ENCODE peak calls at places on chromosomes 7 and 10, in four cellular contexts. I is neuronal stem cell, N is mesendoderm, H is IMR-90. Z is an unnamed sample.

GRCh38 chr7:4849390-4849789 is 12.4 kb downstream of the PAPOLB start:
- DNase-seq in I (no peak), N (peak; percentile 54), H (peak; percentile 26), Z (peak; percentile 99)

GRCh38 chr10:89793649-89794254 is 92.4 kb downstream of the KIF20B start:
- DNase-seq in N (peak; percentile 78), I (peak; percentile 65), H (peak; percentile 74), Z (peak; percentile 88)

GRCh38 chr10:3516626-3517255 is 268.3 kb downstream of the KLF6 start:
- DNase-seq in N (no peak), H (no peak), I (no peak), Z (no peak)

GRCh38 chr7:33444501-33444900 is 315.1 kb downstream of the BBS9 start:
- DNase-seq in I (no peak), N (no peak), H (peak; percentile 65), Z (no peak)

GRCh38 chr7:44433255-44434022 is 57.0 kb downstream of the NUDCD3 start:
- DNase-seq in I (no peak), N (no peak), H (no peak), Z (no peak)

GRCh38 chr10:34760606-34761005 is 54.5 kb downstream of the PARD3 start:
- DNase-seq in I (no peak), N (peak; percentile 63), H (peak; percentile 24), Z (no peak)

GRCh38 chr10:69303632-69304035 is 25.3 kb downstream of the HK1 start:
- DNase-seq in H (peak; percentile 44), I (no peak), N (no peak), Z (no peak)

GRCh38 chr10:51321968-51322367 is 247.7 kb downstream of the PRKG1 start:
- DNase-seq in N (peak; percentile 22), H (peak; percentile 57), I (no peak), Z (peak; percentile 12)

GRCh38 chr7:157979631-157980340 is 607.8 kb downstream of the PTPRN2 start:
- DNase-seq in I (no peak), H (no peak), N (no peak), Z (no peak)

GRCh38 chr7:27101906-27102577 is 441 bp downstream of the HOXA2 start:
- DNase-seq in I (no peak), N (no peak), H (peak; percentile 35), Z (no peak)

GRCh38 chr7:27100601-27101187 is 1.8 kb downstream of the HOXA2 start:
- DNase-seq in H (peak; percentile 54), I (no peak), N (peak; percentile 63), Z (no peak)

GRCh38 chr7:27102578-27103442 is at the start of gene HOXA2:
- DNase-seq in N (no peak), I (no peak), H (peak; percentile 91), Z (no peak)

GRCh38 chr7:27099839-27100225 is 2.7 kb downstream of the HOXA2 start:
- DNase-seq in I (no peak), H (peak; percentile 46), N (no peak), Z (no peak)

GRCh38 chr7:27101188-27101905 is 1.1 kb downstream of the HOXA2 start:
- DNase-seq in I (no peak), H (peak; percentile 75), N (no peak), Z (no peak)
- H2BK120ac ChIP-seq in I (no peak overlapping the region), H (peak overlapping the region; percentile 42), N (no peak overlapping the region), Z (no peak overlapping the region)

GRCh38 chr7:81150951-81151361 is 232.1 kb upstream of the SEMA3C start:
- DNase-seq in I (no peak), H (peak; percentile 31), N (peak; percentile 22), Z (no peak)
- H3K27ac ChIP-seq in I (no peak overlapping the region), H (no peak overlapping the region), N (no peak overlapping the region), Z (no peak overlapping the region)

GRCh38 chr7:55101359-55101758 is 82.5 kb downstream of the EGFR start:
- DNase-seq in N (no peak), H (no peak), I (no peak), Z (no peak)

GRCh38 chr7:55104123-55104522 is 85.3 kb downstream of the EGFR start:
- DNase-seq in I (no peak), N (no peak), H (no peak), Z (no peak)

GRCh38 chr7:55100962-55101327 is 82.1 kb downstream of the EGFR start:
- DNase-seq in N (no peak), I (no peak), H (no peak), Z (peak; percentile 66)

GRCh38 chr7:55099086-55099831 is 80.4 kb downstream of the EGFR start:
- DNase-seq in I (no peak), N (no peak), H (peak; percentile 44), Z (no peak)

DNA sequence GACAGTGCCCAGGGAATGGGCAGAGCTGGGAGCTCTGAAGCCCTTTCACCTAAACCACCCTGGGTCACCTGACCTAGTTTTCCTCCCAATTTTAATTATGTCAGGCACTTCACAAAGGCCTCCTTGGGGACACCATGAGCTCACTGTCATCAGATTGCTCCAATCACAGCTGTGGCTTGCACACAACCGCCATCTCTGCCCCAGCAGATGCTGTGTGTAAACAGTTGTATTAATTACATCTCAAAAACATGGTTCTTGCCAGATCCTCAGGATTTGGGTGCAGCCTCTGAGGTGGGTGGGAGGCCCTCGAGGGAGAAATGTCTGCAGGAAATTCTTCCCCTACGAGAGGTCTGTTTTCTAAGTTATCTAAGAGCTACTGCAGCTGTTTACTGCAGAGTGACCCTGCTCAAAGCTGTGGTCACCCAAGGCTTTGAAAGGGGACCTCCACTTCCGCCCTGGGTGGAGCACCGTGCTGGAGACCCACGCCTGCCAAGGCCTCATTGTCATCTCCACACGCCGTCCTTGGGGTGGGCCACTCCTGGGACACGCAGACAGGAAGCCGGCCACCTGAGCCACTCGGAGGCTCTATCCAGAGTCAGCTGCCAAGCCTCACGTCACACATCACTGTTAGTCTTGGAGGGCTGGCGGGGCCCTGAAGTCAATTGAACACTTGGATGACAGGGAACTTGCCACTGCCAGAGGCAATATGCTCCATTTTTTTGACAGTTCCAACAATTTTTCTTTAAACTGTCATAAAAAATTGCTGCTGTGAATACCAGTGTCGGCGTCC is 81.5 kb downstream of the EGFR start:
- DNase-seq in I (no peak), H (peak; percentile 45), N (no peak), Z (peak; percentile 72)
- H3K36me3 ChIP-seq in I (no peaks in the 10 kb centered on the region), H (peaks cover 2% of the 10 kb centered on the region), N (no peaks in the 10 kb centered on the region), Z (no peaks in the 10 kb centered on the region)

GRCh38 chr7:107693396-107693795 is 32.8 kb downstream of the SLC26A4 start:
- DNase-seq in I (no peak), H (no peak), N (no peak), Z (no peak)
- H2BK120ac ChIP-seq in I (no peak overlapping the region), H (no peak overlapping the region), N (no peak overlapping the region), Z (no peak overlapping the region)